ENCODE peak calls at places on chromosome 21, in five cellular contexts. One of them, this sample, is unnamed.
A peak's percentile ranks its signal among the peaks of the same experiment; 100 is the strongest.

GRCh38 chr21:16634522-16634914 is 878.3 kb upstream of the CXADR start:
- DNase-seq in IMR-90: no peak
- DNase-seq in transverse colon: no peak
- DNase-seq in tibial artery: no peak
- DNase-seq in CD4-positive, alpha-beta T cell: no peak
- DNase-seq in this sample: no peak

GRCh38 chr21:27580276-27580675 is 613.4 kb upstream of the ADAMTS5 start:
- DNase-seq in CD4-positive, alpha-beta T cell: no peak
- DNase-seq in transverse colon: no peak
- DNase-seq in tibial artery: no peak
- DNase-seq in IMR-90: peak; percentile 66
- DNase-seq in this sample: no peak

GRCh38 chr21:34074283-34075098 is 1.1 kb downstream of the MRPS6 start:
- DNase-seq in IMR-90: no peak
- DNase-seq in CD4-positive, alpha-beta T cell: no peak
- DNase-seq in tibial artery: no peak
- DNase-seq in transverse colon: no peak
- DNase-seq in this sample: no peak

GRCh38 chr21:25176637-25177412 is 430.5 kb downstream of the MRPL39 start:
- DNase-seq in IMR-90: peak; percentile 5
- DNase-seq in tibial artery: no peak
- DNase-seq in CD4-positive, alpha-beta T cell: no peak
- DNase-seq in transverse colon: no peak
- DNase-seq in this sample: no peak

GRCh38 chr21:25911730-25912401 is 177.1 kb downstream of the GABPA start:
- DNase-seq in transverse colon: peak; percentile 49
- DNase-seq in CD4-positive, alpha-beta T cell: no peak
- DNase-seq in tibial artery: no peak
- DNase-seq in IMR-90: no peak
- DNase-seq in this sample: no peak

GRCh38 chr21:15343066-15343465 is 278.3 kb upstream of the NRIP1 start:
- DNase-seq in IMR-90: no peak
- DNase-seq in transverse colon: no peak
- DNase-seq in CD4-positive, alpha-beta T cell: no peak
- DNase-seq in tibial artery: no peak
- DNase-seq in this sample: no peak

GRCh38 chr21:25888711-25889110 is 153.9 kb downstream of the GABPA start:
- DNase-seq in transverse colon: no peak
- DNase-seq in tibial artery: no peak
- DNase-seq in IMR-90: no peak
- DNase-seq in CD4-positive, alpha-beta T cell: no peak
- DNase-seq in this sample: no peak

GRCh38 chr21:26124421-26124833 is 46.1 kb downstream of the APP start:
- DNase-seq in tibial artery: no peak
- DNase-seq in transverse colon: no peak
- DNase-seq in CD4-positive, alpha-beta T cell: no peak
- DNase-seq in IMR-90: peak; percentile 67
- DNase-seq in this sample: no peak

GRCh38 chr21:34635307-34635706 is 20.4 kb upstream of the RCAN1 start:
- DNase-seq in IMR-90: no peak
- DNase-seq in transverse colon: no peak
- DNase-seq in tibial artery: no peak
- DNase-seq in CD4-positive, alpha-beta T cell: no peak
- DNase-seq in this sample: no peak

GRCh38 chr21:14584357-14585095 is 38.4 kb upstream of the SAMSN1 start:
- DNase-seq in transverse colon: no peak
- DNase-seq in tibial artery: no peak
- DNase-seq in IMR-90: no peak
- DNase-seq in CD4-positive, alpha-beta T cell: no peak
- DNase-seq in this sample: no peak

GRCh38 chr21:45111703-45112102 is 37.3 kb downstream of the ADARB1 start:
- DNase-seq in tibial artery: no peak
- DNase-seq in CD4-positive, alpha-beta T cell: no peak
- DNase-seq in IMR-90: no peak
- DNase-seq in transverse colon: no peak
- DNase-seq in this sample: no peak
- H3K27me3 ChIP-seq in tibial artery: no peaks in the 10 kb centered on the region
- H3K27me3 ChIP-seq in CD4-positive, alpha-beta T cell: no peaks in the 10 kb centered on the region
- H3K27me3 ChIP-seq in IMR-90: no peaks in the 10 kb centered on the region
- H3K27me3 ChIP-seq in transverse colon: no peaks in the 10 kb centered on the region
- H3K27me3 ChIP-seq in this sample: no peaks in the 10 kb centered on the region

GRCh38 chr21:33067045-33067444 is 2.9 kb upstream of the OLIG1 start:
- DNase-seq in IMR-90: no peak
- DNase-seq in tibial artery: no peak
- DNase-seq in CD4-positive, alpha-beta T cell: no peak
- DNase-seq in transverse colon: no peak
- DNase-seq in this sample: no peak
- H3K27me3 ChIP-seq in IMR-90: peaks cover 77% of the 10 kb centered on the region
- H3K27me3 ChIP-seq in tibial artery: no peaks in the 10 kb centered on the region
- H3K27me3 ChIP-seq in CD4-positive, alpha-beta T cell: peaks cover 66% of the 10 kb centered on the region
- H3K27me3 ChIP-seq in transverse colon: peaks cover 97% of the 10 kb centered on the region
- H3K27me3 ChIP-seq in this sample: peaks cover 50% of the 10 kb centered on the region

GRCh38 chr21:35982717-35983116 is 77.6 kb downstream of the SETD4 start:
- DNase-seq in IMR-90: no peak
- DNase-seq in tibial artery: no peak
- DNase-seq in transverse colon: no peak
- DNase-seq in CD4-positive, alpha-beta T cell: no peak
- DNase-seq in this sample: no peak
- H3K27me3 ChIP-seq in IMR-90: peaks cover 41% of the 10 kb centered on the region
- H3K27me3 ChIP-seq in tibial artery: no peaks in the 10 kb centered on the region
- H3K27me3 ChIP-seq in transverse colon: peaks cover 5% of the 10 kb centered on the region
- H3K27me3 ChIP-seq in CD4-positive, alpha-beta T cell: peaks cover 5% of the 10 kb centered on the region
- H3K27me3 ChIP-seq in this sample: no peaks in the 10 kb centered on the region

GRCh38 chr21:31877558-31877957 is 4.7 kb downstream of the HUNK start:
- DNase-seq in tibial artery: no peak
- DNase-seq in transverse colon: no peak
- DNase-seq in IMR-90: no peak
- DNase-seq in CD4-positive, alpha-beta T cell: no peak
- DNase-seq in this sample: no peak
- H3K27me3 ChIP-seq in tibial artery: no peaks in the 10 kb centered on the region
- H3K27me3 ChIP-seq in transverse colon: peaks cover 20% of the 10 kb centered on the region
- H3K27me3 ChIP-seq in IMR-90: no peaks in the 10 kb centered on the region
- H3K27me3 ChIP-seq in CD4-positive, alpha-beta T cell: peaks cover 18% of the 10 kb centered on the region
- H3K27me3 ChIP-seq in this sample: peaks cover 14% of the 10 kb centered on the region

DNA sequence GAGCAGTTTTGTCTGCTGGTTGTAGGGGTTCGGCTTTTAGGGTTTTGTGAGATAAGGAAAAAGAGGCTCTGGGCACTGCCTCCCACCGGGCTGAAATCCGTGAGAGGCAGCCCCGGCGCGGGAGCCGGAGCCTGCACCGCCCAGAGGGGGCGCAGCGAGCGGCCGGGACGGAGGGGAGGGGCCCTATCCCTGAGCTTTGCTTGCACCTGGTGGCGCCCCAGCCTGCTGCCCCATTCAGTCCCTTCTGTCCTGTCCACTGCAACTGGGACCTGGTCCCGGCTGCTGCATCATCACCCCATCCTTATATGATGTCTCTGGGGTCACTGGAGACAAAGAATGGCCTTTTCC is 512 bp upstream of the KCNJ6 start:
- DNase-seq in IMR-90: no peak
- DNase-seq in tibial artery: no peak
- DNase-seq in transverse colon: no peak
- DNase-seq in CD4-positive, alpha-beta T cell: no peak
- DNase-seq in this sample: no peak
- H3K27me3 ChIP-seq in IMR-90: peaks cover 37% of the 10 kb centered on the region
- H3K27me3 ChIP-seq in tibial artery: no peaks in the 10 kb centered on the region
- H3K27me3 ChIP-seq in transverse colon: peaks cover 81% of the 10 kb centered on the region
- H3K27me3 ChIP-seq in CD4-positive, alpha-beta T cell: peaks cover 58% of the 10 kb centered on the region
- H3K27me3 ChIP-seq in this sample: peaks cover 97% of the 10 kb centered on the region

GRCh38 chr21:41685511-41686149 is 81.2 kb downstream of the RIPK4 start:
- DNase-seq in tibial artery: no peak
- DNase-seq in IMR-90: no peak
- DNase-seq in CD4-positive, alpha-beta T cell: no peak
- DNase-seq in transverse colon: no peak
- DNase-seq in this sample: no peak
- H3K27me3 ChIP-seq in tibial artery: no peaks in the 10 kb centered on the region
- H3K27me3 ChIP-seq in IMR-90: peaks cover 24% of the 10 kb centered on the region
- H3K27me3 ChIP-seq in CD4-positive, alpha-beta T cell: peaks cover 3% of the 10 kb centered on the region
- H3K27me3 ChIP-seq in transverse colon: peaks cover 9% of the 10 kb centered on the region
- H3K27me3 ChIP-seq in this sample: no peaks in the 10 kb centered on the region

GRCh38 chr21:43827015-43827611 is 37.7 kb downstream of the RRP1 start:
- DNase-seq in IMR-90: peak; percentile 55
- DNase-seq in CD4-positive, alpha-beta T cell: no peak
- DNase-seq in tibial artery: no peak
- DNase-seq in transverse colon: no peak
- DNase-seq in this sample: no peak

GRCh38 chr21:43832158-43832550 is 32.9 kb upstream of the AGPAT3 start:
- DNase-seq in IMR-90: no peak
- DNase-seq in tibial artery: no peak
- DNase-seq in CD4-positive, alpha-beta T cell: no peak
- DNase-seq in transverse colon: no peak
- DNase-seq in this sample: no peak

GRCh38 chr21:43829575-43830119 is 35.4 kb upstream of the AGPAT3 start:
- DNase-seq in IMR-90: no peak
- DNase-seq in tibial artery: no peak
- DNase-seq in transverse colon: no peak
- DNase-seq in CD4-positive, alpha-beta T cell: no peak
- DNase-seq in this sample: no peak

GRCh38 chr21:43826623-43826974 is 37.2 kb downstream of the RRP1 start:
- DNase-seq in transverse colon: no peak
- DNase-seq in IMR-90: no peak
- DNase-seq in CD4-positive, alpha-beta T cell: no peak
- DNase-seq in tibial artery: no peak
- DNase-seq in this sample: no peak

DNA sequence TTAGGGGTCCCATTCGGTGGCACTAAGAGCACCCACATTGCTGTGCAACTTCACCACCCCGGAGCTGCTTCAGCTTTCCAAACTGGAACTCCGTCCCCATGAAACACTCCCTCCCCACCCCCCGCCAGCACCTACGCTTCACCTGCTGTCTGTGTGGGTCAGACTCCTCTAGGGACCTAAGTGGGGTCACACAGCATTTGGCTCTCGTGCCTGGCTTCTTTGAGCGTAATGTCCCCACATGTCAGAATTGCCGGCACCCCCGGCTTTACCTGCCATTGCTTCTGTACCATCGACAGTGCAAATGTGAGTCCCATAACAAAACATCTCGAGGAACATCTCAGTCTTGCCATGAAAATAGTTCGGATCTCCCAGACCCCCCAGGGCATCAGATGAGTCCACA is 35.9 kb upstream of the AGPAT3 start:
- DNase-seq in transverse colon: no peak
- DNase-seq in tibial artery: no peak
- DNase-seq in IMR-90: no peak
- DNase-seq in CD4-positive, alpha-beta T cell: no peak
- DNase-seq in this sample: no peak
- H3K27me3 ChIP-seq in transverse colon: peaks cover 49% of the 10 kb centered on the region
- H3K27me3 ChIP-seq in tibial artery: no peaks in the 10 kb centered on the region
- H3K27me3 ChIP-seq in IMR-90: peaks cover 24% of the 10 kb centered on the region
- H3K27me3 ChIP-seq in CD4-positive, alpha-beta T cell: no peaks in the 10 kb centered on the region
- H3K27me3 ChIP-seq in this sample: no peaks in the 10 kb centered on the region

GRCh38 chr21:36753556-36753955 is 54.6 kb downstream of the SIM2 start:
- DNase-seq in CD4-positive, alpha-beta T cell: no peak
- DNase-seq in tibial artery: no peak
- DNase-seq in transverse colon: no peak
- DNase-seq in IMR-90: peak; percentile 87
- DNase-seq in this sample: no peak

GRCh38 chr21:36750579-36750959 is 51.7 kb downstream of the SIM2 start:
- DNase-seq in CD4-positive, alpha-beta T cell: no peak
- DNase-seq in tibial artery: no peak
- DNase-seq in transverse colon: no peak
- DNase-seq in IMR-90: no peak
- DNase-seq in this sample: no peak

GRCh38 chr21:36754241-36754881 is 55.4 kb downstream of the SIM2 start:
- DNase-seq in transverse colon: no peak
- DNase-seq in CD4-positive, alpha-beta T cell: no peak
- DNase-seq in tibial artery: no peak
- DNase-seq in IMR-90: no peak
- DNase-seq in this sample: no peak

GRCh38 chr21:36749935-36750578 is 51.1 kb downstream of the SIM2 start:
- DNase-seq in tibial artery: no peak
- DNase-seq in IMR-90: peak; percentile 44
- DNase-seq in transverse colon: no peak
- DNase-seq in CD4-positive, alpha-beta T cell: no peak
- DNase-seq in this sample: no peak

DNA sequence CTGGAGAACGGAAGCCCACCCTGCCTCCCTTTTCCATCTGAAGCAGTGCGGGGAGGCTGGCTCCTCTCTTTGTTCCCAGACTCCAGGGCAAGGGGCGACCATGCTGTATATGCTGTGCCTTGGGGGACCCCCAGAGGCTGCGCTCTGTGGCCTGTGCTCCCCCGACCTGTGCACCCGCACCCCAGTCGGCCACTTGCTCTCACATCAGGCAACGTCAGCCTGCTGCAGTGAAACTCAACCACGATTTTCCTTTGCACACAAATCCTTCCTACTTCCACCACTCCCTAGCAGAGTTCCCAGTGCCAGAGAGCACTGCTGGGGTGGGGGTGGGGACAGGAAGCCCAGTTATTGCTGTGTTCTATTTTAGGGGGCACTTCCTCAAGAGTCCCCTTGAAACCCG is 52.5 kb downstream of the SIM2 start:
- DNase-seq in tibial artery: no peak
- DNase-seq in transverse colon: no peak
- DNase-seq in CD4-positive, alpha-beta T cell: no peak
- DNase-seq in IMR-90: no peak
- DNase-seq in this sample: no peak
- H3K27me3 ChIP-seq in tibial artery: no peaks in the 10 kb centered on the region
- H3K27me3 ChIP-seq in transverse colon: peaks cover 25% of the 10 kb centered on the region
- H3K27me3 ChIP-seq in CD4-positive, alpha-beta T cell: peaks cover 19% of the 10 kb centered on the region
- H3K27me3 ChIP-seq in IMR-90: peaks cover 2% of the 10 kb centered on the region
- H3K27me3 ChIP-seq in this sample: no peaks in the 10 kb centered on the region

GRCh38 chr21:44697811-44698734 is 1.1 kb downstream of the KRTAP10-12 start:
- DNase-seq in transverse colon: no peak
- DNase-seq in tibial artery: no peak
- DNase-seq in CD4-positive, alpha-beta T cell: no peak
- DNase-seq in IMR-90: no peak
- DNase-seq in this sample: peak; percentile 88

GRCh38 chr21:44701023-44701400 is 4.0 kb downstream of the KRTAP10-12 start:
- DNase-seq in IMR-90: no peak
- DNase-seq in transverse colon: no peak
- DNase-seq in CD4-positive, alpha-beta T cell: no peak
- DNase-seq in tibial artery: no peak
- DNase-seq in this sample: peak; percentile 84

GRCh38 chr21:44700101-44701022 is 3.4 kb downstream of the KRTAP10-12 start:
- DNase-seq in tibial artery: no peak
- DNase-seq in transverse colon: no peak
- DNase-seq in CD4-positive, alpha-beta T cell: no peak
- DNase-seq in IMR-90: no peak
- DNase-seq in this sample: peak; percentile 86

GRCh38 chr21:44701541-44701940 is 4.6 kb downstream of the KRTAP10-12 start:
- DNase-seq in CD4-positive, alpha-beta T cell: no peak
- DNase-seq in tibial artery: no peak
- DNase-seq in transverse colon: no peak
- DNase-seq in IMR-90: no peak
- DNase-seq in this sample: no peak

DNA sequence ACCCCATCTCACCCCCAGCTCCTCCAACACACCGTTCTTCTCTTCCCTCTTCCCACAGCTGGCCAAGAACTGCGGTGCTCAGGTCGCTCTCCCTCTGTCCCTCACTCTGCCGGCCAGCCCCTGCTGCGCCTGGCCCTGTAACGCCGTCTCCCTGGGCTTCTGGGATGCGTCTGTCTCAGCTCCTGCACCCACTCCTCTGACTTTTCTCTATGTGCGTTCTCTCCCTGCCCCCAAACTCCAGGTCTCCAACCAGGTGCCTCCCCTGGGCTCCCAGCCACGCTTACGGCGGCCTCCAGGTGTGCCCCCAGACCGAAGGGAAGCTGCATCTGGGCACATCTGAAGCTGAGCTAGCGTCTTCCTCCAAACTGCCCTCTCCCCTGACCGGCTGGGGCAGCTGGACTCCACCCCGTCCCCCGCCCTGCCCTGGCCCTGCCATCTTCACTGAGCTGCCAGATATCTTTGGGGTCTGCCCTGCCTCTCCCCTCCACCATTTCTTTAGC is 2.6 kb downstream of the KRTAP10-12 start:
- DNase-seq in IMR-90: no peak
- DNase-seq in transverse colon: no peak
- DNase-seq in CD4-positive, alpha-beta T cell: no peak
- DNase-seq in tibial artery: no peak
- DNase-seq in this sample: peak; percentile 47
- H3K27me3 ChIP-seq in IMR-90: peaks cover 69% of the 10 kb centered on the region
- H3K27me3 ChIP-seq in transverse colon: peaks cover 88% of the 10 kb centered on the region
- H3K27me3 ChIP-seq in CD4-positive, alpha-beta T cell: peaks cover 72% of the 10 kb centered on the region
- H3K27me3 ChIP-seq in tibial artery: no peaks in the 10 kb centered on the region
- H3K27me3 ChIP-seq in this sample: no peaks in the 10 kb centered on the region